ENCODE peak calls at places on chromosomes 13 and 19, in six cellular contexts. K is IMR-90, W is fibroblast of lung, I is PC-3, J is colonic mucosa, X is mesendoderm. A is an unnamed sample. For H3K36me3, the result is how much of the 10 kb centered on the place peaks cover.

GRCh38 chr13:23867027-23867491 is 22.1 kb downstream of the MIPEP start:
- DNase-seq in X (peak), W (peak), K (peak), J (no peak), I (peak), A (peak)

GRCh38 chr13:109131698-109132257 is 502.4 kb downstream of the MYO16 start:
- DNase-seq in W (no peak), I (no peak), K (peak), J (no peak), X (peak), A (no peak)

GRCh38 chr13:22801402-22802003 is 379.3 kb upstream of the SGCG start:
- DNase-seq in J (no peak), X (peak), W (peak), K (peak), I (no peak), A (peak)

GRCh38 chr13:101706651-101707050 is 254.2 kb downstream of the ITGBL1 start:
- DNase-seq in X (peak), J (no peak), K (peak), W (peak), I (peak), A (no peak)

GRCh38 chr19:16726916-16727315 is 7.3 kb downstream of the NWD1 start:
- DNase-seq in I (no peak), X (no peak), K (no peak), W (no peak), J (no peak), A (no peak)

GRCh38 chr13:40408602-40409001 is 257.8 kb downstream of the FOXO1 start:
- DNase-seq in X (no peak), W (peak), K (peak), J (no peak), I (peak), A (no peak)

GRCh38 chr13:110293037-110293436 is 13.9 kb downstream of the COL4A1 start:
- DNase-seq in X (no peak), W (no peak), K (no peak), J (no peak), I (no peak), A (no peak)

GRCh38 chr13:113502686-113503085 is 12.2 kb upstream of the DCUN1D2 start:
- DNase-seq in K (no peak), X (no peak), W (no peak), J (no peak), I (no peak), A (no peak)

GRCh38 chr19:41426952-41427646 is at the start of gene B3GNT8:
- DNase-seq in I (no peak), X (peak), J (peak), W (peak), K (peak), A (peak)

GRCh38 chr19:31610036-31610435 is 260.8 kb upstream of the TSHZ3 start:
- DNase-seq in K (no peak), J (no peak), W (no peak), X (no peak), I (no peak), A (no peak)

GRCh38 chr13:113086031-113086750 is 19.4 kb upstream of the F7 start:
- DNase-seq in J (no peak), I (no peak), W (no peak), X (peak), K (peak), A (peak)

GRCh38 chr13:109199280-109199679 is 569.9 kb downstream of the MYO16 start:
- DNase-seq in J (no peak), K (no peak), X (no peak), I (no peak), W (no peak), A (no peak)

GRCh38 chr19:31364956-31365355 is 15.7 kb upstream of the TSHZ3 start:
- DNase-seq in I (no peak), X (no peak), K (no peak), J (no peak), W (no peak), A (no peak)

GRCh38 chr13:111565400-111565799 is 245.0 kb downstream of the TEX29 start:
- DNase-seq in X (no peak), J (no peak), W (no peak), I (no peak), K (no peak), A (no peak)

DNA sequence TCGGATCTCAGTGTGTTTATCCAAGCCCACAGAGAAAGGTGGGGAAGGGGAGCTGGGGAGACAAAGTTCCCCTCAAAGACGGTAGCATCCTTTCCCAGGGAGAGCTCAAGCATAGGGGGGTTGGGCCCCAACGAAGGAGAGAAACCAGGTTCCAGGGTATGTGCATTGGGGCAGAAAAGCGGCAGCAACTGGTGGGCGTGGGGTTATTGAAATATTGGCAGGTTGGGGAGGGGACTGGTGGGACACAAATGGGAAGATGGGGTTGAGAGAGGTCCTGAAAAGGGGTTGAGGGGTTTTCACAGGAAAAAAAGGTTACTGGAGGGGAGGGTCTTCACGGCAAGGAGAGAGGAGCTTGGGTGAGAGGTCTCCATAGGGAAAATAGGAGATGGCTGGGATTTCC is 1.0 kb downstream of the ASF1B start:
- DNase-seq in W (no peak), I (no peak), J (no peak), K (no peak), X (no peak), A (no peak)
- H3K9ac ChIP-seq in W (peak), I (peak), J (peak), K (peak), X (peak), A (peak)

GRCh38 chr19:57755031-57755430 is 8.4 kb downstream of the ZNF776 start:
- DNase-seq in K (no peak), X (no peak), J (no peak), I (no peak), W (no peak), A (no peak)

GRCh38 chr19:57757941-57758340 is 11.3 kb downstream of the ZNF776 start:
- DNase-seq in I (no peak), W (no peak), K (no peak), X (no peak), J (no peak), A (no peak)

GRCh38 chr19:57759096-57759495 is 10.4 kb upstream of the ZNF586 start:
- DNase-seq in W (no peak), K (no peak), X (no peak), J (no peak), I (no peak), A (no peak)

DNA sequence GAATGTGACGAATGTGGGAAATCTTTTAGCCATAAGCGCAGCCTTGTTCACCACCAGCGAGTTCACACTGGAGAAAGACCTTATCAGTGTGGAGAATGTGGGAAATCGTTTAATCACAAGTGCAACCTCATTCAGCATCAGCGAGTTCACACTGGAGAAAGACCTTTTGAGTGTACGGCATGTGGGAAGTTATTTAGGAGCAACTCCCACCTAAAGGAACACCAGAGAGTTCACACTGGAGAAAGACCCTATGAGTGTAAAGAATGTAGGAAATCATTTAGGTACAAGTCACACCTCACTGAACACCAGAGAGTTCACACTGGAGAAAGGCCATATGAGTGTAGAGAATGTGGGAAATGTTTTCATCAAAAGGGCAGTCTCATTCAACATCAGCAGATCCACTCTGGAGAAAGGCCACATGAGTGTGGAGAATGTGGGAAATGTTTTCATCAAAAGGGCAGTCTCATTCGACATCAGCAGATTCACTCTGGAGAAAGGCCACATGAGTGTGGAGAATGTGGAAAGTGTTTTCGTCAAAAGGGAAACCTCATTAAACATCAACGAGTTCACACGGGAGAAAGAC is 7.6 kb downstream of the ZNF776 start:
- DNase-seq in W (no peak), K (no peak), J (no peak), I (no peak), X (no peak), A (no peak)
- H3K36me3 ChIP-seq in W (under half), K (half or more), J (under half), I (half or more), X (under half), A (under half)

GRCh38 chr19:10876459-10877240 is 5.3 kb downstream of the CARM1 start:
- DNase-seq in W (no peak), K (no peak), X (no peak), I (no peak), J (no peak), A (no peak)

GRCh38 chr19:10871711-10872550 is 578 bp downstream of the CARM1 start:
- DNase-seq in K (no peak), I (peak), W (no peak), J (peak), X (no peak), A (peak)

GRCh38 chr19:10870955-10871603 is at the start of gene CARM1:
- DNase-seq in J (peak), X (peak), K (peak), I (peak), W (peak), A (peak)

GRCh38 chr19:10872551-10873107 is 1.3 kb downstream of the CARM1 start:
- DNase-seq in X (no peak), J (no peak), K (no peak), I (peak), W (no peak), A (no peak)

DNA sequence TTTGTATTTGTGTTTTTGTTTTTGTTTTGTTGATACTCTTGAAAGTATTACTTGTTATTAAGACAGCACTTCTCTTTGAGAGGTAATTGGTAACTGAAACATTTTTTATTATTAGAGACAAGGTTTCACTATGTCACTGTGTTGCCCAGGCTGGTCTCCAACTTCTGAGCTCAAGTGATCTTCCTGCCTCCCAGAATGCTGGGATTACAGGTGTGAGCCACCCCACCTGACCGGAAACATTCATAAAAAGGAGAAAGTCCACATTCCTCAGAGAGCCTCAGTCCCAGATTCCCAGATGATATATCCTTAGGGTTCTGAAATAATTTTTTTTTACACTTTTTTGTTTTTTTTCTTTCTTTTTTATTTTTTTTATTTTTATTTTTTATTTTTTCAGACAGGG is 2.7 kb downstream of the CARM1 start:
- DNase-seq in K (no peak), W (no peak), J (peak), X (no peak), I (peak), A (no peak)
- H3K27ac ChIP-seq in K (no peak), W (no peak), J (peak), X (no peak), I (no peak), A (no peak)

GRCh38 chr19:49433240-49433901 is 8.0 kb downstream of the SLC17A7 start:
- DNase-seq in I (no peak), W (no peak), K (no peak), X (no peak), J (no peak), A (no peak)
- H3K9ac ChIP-seq in I (no peak), W (no peak), K (no peak), X (no peak), J (no peak), A (no peak)

GRCh38 chr19:38383743-38384142 is 4.1 kb downstream of the GGN start:
- DNase-seq in W (no peak), K (no peak), J (no peak), X (no peak), I (no peak), A (no peak)

GRCh38 chr19:38385804-38386257 is 2.0 kb downstream of the GGN start:
- DNase-seq in X (no peak), W (no peak), J (no peak), I (no peak), K (no peak), A (peak)

GRCh38 chr19:38385057-38385803 is 2.6 kb downstream of the GGN start:
- DNase-seq in I (no peak), X (no peak), K (no peak), J (no peak), W (no peak), A (no peak)

GRCh38 chr19:38383184-38383583 is 4.7 kb downstream of the GGN start:
- DNase-seq in X (no peak), K (no peak), J (no peak), W (no peak), I (no peak), A (no peak)

DNA sequence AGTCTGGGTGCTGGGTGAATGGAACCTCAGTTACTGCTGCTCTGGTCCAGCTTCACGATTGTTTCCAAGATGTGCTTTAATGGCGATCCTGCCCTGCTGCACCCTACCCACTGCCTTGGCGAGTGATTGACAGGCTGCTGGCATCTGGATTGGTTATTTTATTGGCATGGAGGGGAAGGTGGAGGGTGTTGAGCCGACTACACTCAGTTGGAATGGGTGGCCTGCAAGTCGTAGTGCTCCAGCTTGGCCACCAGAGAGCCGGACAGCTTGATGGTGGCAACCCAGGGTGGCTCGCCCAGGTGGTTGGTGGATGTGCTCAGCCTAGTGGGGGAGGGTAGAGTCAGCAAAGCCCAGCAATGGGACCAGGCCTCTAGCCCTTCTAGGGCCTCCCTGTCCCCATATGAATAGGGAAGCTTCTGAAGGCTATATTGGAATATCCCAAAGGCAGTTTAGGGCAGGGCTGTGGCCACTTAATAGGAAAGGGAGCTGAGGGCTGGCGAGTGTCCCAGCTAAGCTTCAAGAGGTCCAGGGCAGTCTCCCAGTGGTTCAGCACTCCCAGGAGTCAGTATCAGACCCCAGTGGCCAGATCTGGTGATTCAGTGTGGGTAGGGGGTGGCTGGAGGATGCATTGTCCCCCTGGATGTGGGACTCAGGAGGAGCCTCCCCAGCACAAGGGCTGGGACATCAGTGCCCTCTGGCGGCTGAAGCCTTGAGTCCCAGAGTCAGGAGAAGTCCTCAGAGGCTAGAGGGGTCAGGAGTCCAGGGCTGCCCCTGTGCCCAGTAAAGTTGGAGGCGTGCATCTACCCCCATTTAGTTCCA is 3.4 kb downstream of the GGN start:
- DNase-seq in X (peak), K (no peak), I (peak), J (no peak), W (peak), A (peak)
- H3K36me3 ChIP-seq in X (under half), K (under half), I (under half), J (under half), W (under half), A (under half)

GRCh38 chr19:35592226-35592625 is 6.3 kb downstream of the PMIS2 start:
- DNase-seq in J (no peak), X (peak), K (peak), I (peak), W (peak), A (peak)
- H3K27ac ChIP-seq in J (no peak), X (no peak), K (no peak), I (no peak), W (no peak), A (no peak)

GRCh38 chr19:6064016-6064702 is 46.1 kb downstream of the RFX2 start:
- DNase-seq in X (peak), W (no peak), I (peak), J (no peak), K (no peak), A (no peak)

GRCh38 chr19:6064703-6065073 is 45.6 kb downstream of the RFX2 start:
- DNase-seq in W (no peak), J (no peak), K (no peak), I (no peak), X (no peak), A (no peak)

GRCh38 chr19:6066661-6067646 is 43.3 kb downstream of the RFX2 start:
- DNase-seq in K (peak), X (peak), I (peak), J (peak), W (peak), A (peak)

GRCh38 chr19:6067975-6068374 is 42.3 kb downstream of the RFX2 start:
- DNase-seq in J (peak), W (no peak), K (no peak), I (no peak), X (no peak), A (no peak)

GRCh38 chr19:6065685-6066365 is 44.5 kb downstream of the RFX2 start:
- DNase-seq in X (peak), K (peak), J (peak), I (peak), W (no peak), A (no peak)
- H3K9ac ChIP-seq in X (no peak), K (no peak), J (peak), I (peak), W (no peak), A (no peak)

GRCh38 chr19:2554856-2555255 is 78.9 kb downstream of the GADD45B start:
- DNase-seq in I (peak), K (peak), X (no peak), J (no peak), W (no peak), A (no peak)
- H3K36me3 ChIP-seq in I (under half), K (under half), X (under half), J (under half), W (under half), A (under half)

A was measured in neural progenitor cell.